ENCODE peak calls at places on chromosomes 5 and 9, in six cellular contexts. L is epithelial cell of esophagus, S is bronchial epithelial cell, F is AG04450, I is HFF-Myc, C is ovary. K is an unnamed sample.
A peak's percentile ranks its signal among the peaks of the same experiment; 100 is the strongest.

GRCh38 chr5:143931389-143931984 is 119.5 kb downstream of the HMHB1 start:
- DNase-seq in L (no peak), F (no peak), I (no peak), C (no peak), S (no peak), K (no peak)

GRCh38 chr5:176743828-176744583 is 66.4 kb upstream of the UNC5A start:
- DNase-seq in I (no peak), C (no peak), F (no peak), L (no peak), S (no peak), K (no peak)

GRCh38 chr9:131274674-131275331 is 1.5 kb downstream of the FAM78A start:
- DNase-seq in L (no peak), F (no peak), I (no peak), S (no peak), C (no peak), K (peak; percentile 60)

GRCh38 chr5:17154211-17154996 is 63.0 kb upstream of the BASP1 start:
- DNase-seq in I (no peak), C (no peak), F (no peak), S (peak; percentile 97), L (peak; percentile 91), K (no peak)

GRCh38 chr9:23700359-23700758 is 125.7 kb downstream of the ELAVL2 start:
- DNase-seq in F (no peak), S (no peak), I (no peak), L (no peak), C (no peak), K (no peak)

GRCh38 chr5:95918421-95919006 is 43.1 kb downstream of the ELL2 start:
- DNase-seq in F (no peak), C (no peak), I (no peak), S (no peak), L (no peak), K (no peak)

GRCh38 chr9:124078641-124079040 is 67.1 kb downstream of the LHX2 start:
- DNase-seq in F (no peak), L (peak; percentile 31), S (peak; percentile 35), I (peak; percentile 44), C (no peak), K (no peak)

GRCh38 chr9:91033802-91034201 is 232.2 kb downstream of the SYK start:
- DNase-seq in C (no peak), F (no peak), I (no peak), L (no peak), S (no peak), K (peak; percentile 74)

GRCh38 chr9:111118256-111118950 is 80.1 kb upstream of the LPAR1 start:
- DNase-seq in F (peak; percentile 39), L (no peak), C (no peak), S (no peak), I (no peak), K (no peak)

GRCh38 chr5:125367702-125368101 is 621.3 kb upstream of the ZNF608 start:
- DNase-seq in I (no peak), F (no peak), S (no peak), L (no peak), C (no peak), K (no peak)

GRCh38 chr5:14587143-14587542 is 5.6 kb downstream of the OTULINL start:
- DNase-seq in L (no peak), C (no peak), F (no peak), I (no peak), S (no peak), K (no peak)

GRCh38 chr9:34501889-34502425 is 20.8 kb downstream of the ENHO start:
- DNase-seq in C (peak; percentile 67), S (no peak), L (peak; percentile 11), I (no peak), F (no peak), K (no peak)

GRCh38 chr5:137361275-137361674 is 137.9 kb downstream of the SPOCK1 start:
- DNase-seq in I (no peak), C (no peak), S (peak; percentile 60), F (no peak), L (no peak), K (no peak)

GRCh38 chr9:107989099-107989498 is 499.5 kb upstream of the KLF4 start:
- DNase-seq in S (no peak), L (no peak), I (no peak), C (no peak), F (no peak), K (no peak)

GRCh38 chr9:17574342-17574741 is 4.5 kb upstream of the SH3GL2 start:
- DNase-seq in C (no peak), I (no peak), F (no peak), S (no peak), L (no peak), K (no peak)

GRCh38 chr9:71819115-71819739 is 50.9 kb upstream of the CEMIP2 start:
- DNase-seq in C (no peak), S (peak; percentile 18), F (no peak), L (peak; percentile 48), I (no peak), K (peak; percentile 41)

GRCh38 chr5:86500947-86501346 is 116.8 kb upstream of the COX7C start:
- DNase-seq in F (no peak), S (no peak), L (peak; percentile 3), I (no peak), C (no peak), K (no peak)

DNA sequence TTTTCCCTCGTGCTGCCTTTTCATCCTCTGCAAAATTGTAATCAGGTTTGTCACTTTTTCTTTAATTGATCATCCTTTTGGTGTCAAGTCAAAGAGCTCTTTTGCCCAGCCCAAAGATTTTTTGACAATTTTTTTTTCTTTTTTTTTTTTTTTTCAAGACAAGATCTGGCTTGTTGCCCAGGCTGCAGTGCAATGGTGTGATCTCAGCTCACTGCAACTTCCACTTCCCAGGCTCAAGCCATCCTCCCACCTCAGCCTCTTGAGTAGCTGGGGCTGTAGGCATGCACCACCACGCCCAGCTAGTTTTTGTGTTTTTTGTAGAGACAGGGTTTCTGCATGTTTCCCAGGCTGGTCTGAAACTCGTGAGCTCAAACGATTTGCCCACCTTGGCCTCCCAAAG is 36.7 kb downstream of the CDK7 start:
- DNase-seq in S (peak; percentile 42), C (no peak), I (no peak), F (no peak), L (peak; percentile 57), K (no peak)
- H3K4me3 ChIP-seq in S (no peak overlapping the region), C (no peak overlapping the region), I (no peak overlapping the region), F (no peak overlapping the region), L (no peak overlapping the region), K (no peak overlapping the region)

DNA sequence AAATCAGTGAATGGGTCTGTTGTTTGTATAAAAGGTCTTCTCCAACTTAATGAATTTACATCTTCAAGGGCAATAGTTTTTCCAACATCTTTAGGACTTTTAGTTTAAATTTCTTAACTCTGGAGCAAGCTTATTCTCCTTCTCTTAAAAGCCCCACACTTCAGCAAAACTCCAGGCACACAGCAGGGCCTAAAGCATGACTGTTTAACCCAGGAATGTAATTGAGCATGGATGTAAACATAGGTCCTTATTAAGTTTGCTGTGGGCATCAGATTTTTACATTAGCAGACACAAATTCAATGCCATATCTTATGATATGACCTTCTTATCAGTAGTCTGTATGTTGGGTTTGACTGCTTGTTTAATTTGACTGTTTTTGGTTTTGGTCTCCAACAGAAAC is 78.9 kb downstream of the ABCA1 start:
- DNase-seq in L (no peak), F (no peak), I (no peak), C (no peak), S (no peak), K (no peak)
- TF ChIP-seq CTCF in L (no peak), F (no peak), I (no peak), C (no peak), S (no peak), K (no peak)

GRCh38 chr5:142363619-142363963 is 38.8 kb upstream of the SPRY4 start:
- DNase-seq in F (no peak), S (no peak), I (no peak), C (no peak), L (no peak), K (no peak)
- H3K4me3 ChIP-seq in F (no peak overlapping the region), S (no peak overlapping the region), I (no peak overlapping the region), C (no peak overlapping the region), L (no peak overlapping the region), K (no peak overlapping the region)

GRCh38 chr5:59173568-59173967 is 590.7 kb downstream of the RAB3C start:
- DNase-seq in L (no peak), I (no peak), C (no peak), S (no peak), F (no peak), K (no peak)
- TF ChIP-seq CTCF in L (no peak), I (no peak), C (no peak), S (no peak), F (peak; percentile 62), K (no peak)

GRCh38 chr5:157215143-157215825 is 34.6 kb downstream of the ITK start:
- DNase-seq in F (no peak), L (no peak), I (no peak), S (no peak), C (no peak), K (peak; percentile 66)
- H3K4me3 ChIP-seq in F (no peak overlapping the region), L (no peak overlapping the region), I (no peak overlapping the region), S (no peak overlapping the region), C (no peak overlapping the region), K (peak overlapping the region; percentile 25)

GRCh38 chr5:79859588-79859987 is 131.5 kb downstream of the MTX3 start:
- DNase-seq in C (no peak), I (no peak), S (no peak), L (no peak), F (no peak), K (no peak)
- TF ChIP-seq CTCF in C (no peak), I (no peak), S (no peak), L (no peak), F (no peak), K (no peak)

DNA sequence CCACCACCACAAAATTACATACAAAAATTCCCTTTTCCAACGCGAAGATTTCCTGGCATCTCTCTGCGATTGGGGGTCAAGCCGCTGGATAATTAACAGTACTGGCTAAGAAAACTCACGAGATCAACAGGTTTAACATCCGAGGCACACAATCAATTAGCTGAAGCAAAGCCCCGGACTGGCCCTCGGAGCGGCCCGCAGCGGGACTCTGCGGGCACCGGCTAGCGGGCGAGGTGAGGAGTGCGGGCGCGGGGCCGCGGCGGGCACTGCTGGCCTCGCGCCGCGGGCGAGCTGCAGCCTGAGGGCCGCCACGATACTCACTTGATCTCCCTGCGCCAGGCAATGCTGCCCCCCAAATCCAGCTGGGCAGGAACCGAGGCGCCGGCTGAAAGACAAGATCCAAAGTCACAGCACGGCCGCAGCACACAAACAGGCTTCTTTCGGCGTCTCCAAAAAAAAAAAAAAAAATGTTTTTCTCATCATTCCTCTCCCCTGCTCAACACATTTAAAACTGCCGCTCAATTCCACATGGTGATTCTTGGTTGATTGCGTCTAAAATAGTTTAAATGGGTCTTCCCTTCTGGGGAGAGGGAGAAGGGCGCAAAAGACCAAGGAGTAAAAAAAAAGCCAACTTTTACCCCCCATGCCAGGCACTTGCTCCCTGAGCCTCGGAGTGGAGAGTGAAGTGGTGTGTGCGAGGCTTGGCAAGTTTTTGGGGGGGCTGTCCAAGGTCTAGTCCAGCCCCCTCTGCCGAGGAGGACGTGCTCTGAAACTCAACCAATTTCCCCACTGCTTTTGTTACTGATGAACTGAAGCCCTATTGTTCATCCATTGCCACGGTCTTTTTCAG is 210.1 kb downstream of the MEF2C start:
- DNase-seq in L (no peak), S (no peak), C (no peak), F (no peak), I (no peak), K (no peak)
- H3K4me3 ChIP-seq in L (no peak overlapping the region), S (no peak overlapping the region), C (no peak overlapping the region), F (no peak overlapping the region), I (no peak overlapping the region), K (no peak overlapping the region)

K was measured in GM12865.